ENCODE peak calls at places on chromosomes 12 and 14, in five cellular contexts. D, E, Y, K and A are unnamed samples.

GRCh38 chr12:121748218-121748570 is 35.6 kb downstream of the TMEM120B start:
- DNase-seq in D (no peak), E (no peak), Y (no peak), K (no peak), A (no peak)

GRCh38 chr12:121227294-121227693 is 17.4 kb downstream of the P2RX4 start:
- DNase-seq in D (no peak), E (no peak), Y (no peak), K (no peak), A (no peak)

GRCh38 chr14:32366995-32367394 is 37.9 kb downstream of the AKAP6 start:
- DNase-seq in D (no peak), E (no peak), Y (no peak), K (no peak), A (no peak)

GRCh38 chr12:58301337-58302122 is 360.2 kb downstream of the ATP23 start:
- DNase-seq in D (no peak), E (no peak), Y (no peak), K (no peak), A (no peak)

GRCh38 chr12:22866406-22866805 is 241.4 kb downstream of the ETNK1 start:
- DNase-seq in D (no peak), E (no peak), Y (no peak), K (no peak), A (no peak)

GRCh38 chr14:69719501-69719951 is 47.4 kb upstream of the SRSF5 start:
- DNase-seq in D (no peak), E (no peak), Y (peak), K (no peak), A (peak)

GRCh38 chr12:12673296-12673695 is 22.7 kb downstream of the GPR19 start:
- DNase-seq in D (no peak), E (no peak), Y (no peak), K (no peak), A (no peak)

GRCh38 chr14:94174622-94175402 is 690 bp downstream of the PPP4R4 start:
- DNase-seq in D (no peak), E (peak), Y (peak), K (peak), A (no peak)

GRCh38 chr14:90697146-90697545 is 119.1 kb downstream of the TTC7B start:
- DNase-seq in D (no peak), E (no peak), Y (no peak), K (no peak), A (no peak)

GRCh38 chr12:98399532-98399931 is 115.9 kb upstream of the TMPO start:
- DNase-seq in D (no peak), E (peak), Y (peak), K (peak), A (peak)

GRCh38 chr12:27870939-27871338 is 90.9 kb upstream of the MANSC4 start:
- DNase-seq in D (no peak), E (no peak), Y (peak), K (no peak), A (peak)

GRCh38 chr12:53049582-53050318 is at the start of gene TNS2:
- DNase-seq in D (peak), E (no peak), Y (peak), K (no peak), A (peak)

GRCh38 chr12:124411953-124412645 is 117.2 kb downstream of the RFLNA start:
- DNase-seq in D (no peak), E (no peak), Y (no peak), K (no peak), A (no peak)

GRCh38 chr14:38143651-38144505 is 63.8 kb upstream of the SSTR1 start:
- DNase-seq in D (no peak), E (no peak), Y (peak), K (no peak), A (peak)

GRCh38 chr12:64716373-64716772 is 42.8 kb downstream of the GNS start:
- DNase-seq in D (no peak), E (no peak), Y (no peak), K (no peak), A (no peak)

GRCh38 chr12:56157201-56158028 is 744 bp upstream of the MYL6 start:
- DNase-seq in D (peak), E (peak), Y (peak), K (peak), A (peak)